ENCODE peak calls at places on chromosomes 7 and 10, in eight cellular contexts. M is colonic mucosa, T is body of pancreas, E is right atrium auricular region, Q is mucosa of descending colon, L is IMR-90, X is K562, O is stomach. U is an unnamed sample.

GRCh38 chr7:15303357-15303756 is 258.5 kb downstream of the AGMO start:
- DNase-seq in M (no peak), T (no peak), E (no peak), Q (no peak), L (no peak), X (no peak), O (no peak), U (no peak)

GRCh38 chr7:102198557-102198956 is 88.1 kb upstream of the SH2B2 start:
- DNase-seq in M (no peak), T (no peak), E (no peak), Q (no peak), L (no peak), X (no peak), O (no peak), U (no peak)

GRCh38 chr7:83001362-83002040 is 161.2 kb downstream of the PCLO start:
- DNase-seq in M (no peak), T (no peak), E (no peak), Q (no peak), L (no peak), X (no peak), O (no peak), U (no peak)

GRCh38 chr10:69224862-69225657 is 4.9 kb downstream of the HKDC1 start:
- DNase-seq in M (no peak), T (no peak), E (no peak), Q (no peak), L (no peak), X (no peak), O (no peak), U (no peak)

GRCh38 chr7:5665106-5666025 is 116.1 kb downstream of the RNF216 start:
- DNase-seq in M (peak; percentile 86), T (peak; percentile 73), E (peak; percentile 82), Q (peak; percentile 90), L (peak; percentile 76), X (peak; percentile 88), O (peak; percentile 70), U (peak; percentile 77)

GRCh38 chr7:21844742-21845141 is 101.0 kb downstream of the CDCA7L start:
- DNase-seq in M (no peak), T (no peak), E (no peak), Q (no peak), L (no peak), X (no peak), O (no peak), U (no peak)

GRCh38 chr10:73591935-73592699 is 975 bp upstream of the USP54 start:
- DNase-seq in M (peak; percentile 93), T (peak; percentile 81), E (peak; percentile 65), Q (peak; percentile 91), L (no peak), X (peak; percentile 83), O (peak; percentile 62), U (peak; percentile 63)

GRCh38 chr10:18583575-18584270 is 67.7 kb downstream of the NSUN6 start:
- DNase-seq in M (no peak), T (no peak), E (no peak), Q (no peak), L (no peak), X (peak; percentile 11), O (no peak), U (no peak)

GRCh38 chr10:132281915-132282666 is 25.7 kb downstream of the STK32C start:
- DNase-seq in M (no peak), T (no peak), E (no peak), Q (no peak), L (no peak), X (no peak), O (no peak), U (peak; percentile 29)

GRCh38 chr10:70300908-70301597 is 17.2 kb upstream of the NPFFR1 start:
- DNase-seq in M (no peak), T (no peak), E (no peak), Q (no peak), L (no peak), X (no peak), O (no peak), U (no peak)

GRCh38 chr7:12865593-12865992 is 178.2 kb downstream of the ARL4A start:
- DNase-seq in M (no peak), T (no peak), E (no peak), Q (no peak), L (no peak), X (no peak), O (no peak), U (no peak)

GRCh38 chr10:69807122-69807521 is 5.4 kb downstream of the COL13A1 start:
- DNase-seq in M (no peak), T (no peak), E (no peak), Q (no peak), L (peak; percentile 84), X (no peak), O (no peak), U (no peak)

GRCh38 chr7:101948650-101949049 is 131.2 kb downstream of the CUX1 start:
- DNase-seq in M (no peak), T (no peak), E (no peak), Q (no peak), L (no peak), X (no peak), O (no peak), U (no peak)

GRCh38 chr10:22436893-22437619 is 91.8 kb downstream of the SPAG6 start:
- DNase-seq in M (peak; percentile 88), T (peak; percentile 87), E (peak; percentile 90), Q (peak; percentile 95), L (peak; percentile 89), X (no peak), O (peak; percentile 91), U (peak; percentile 87)

GRCh38 chr10:69010151-69010640 is 21.6 kb downstream of the KIFBP start:
- DNase-seq in M (no peak), T (no peak), E (no peak), Q (no peak), L (peak; percentile 26), X (no peak), O (no peak), U (no peak)

GRCh38 chr7:42493436-42494198 is 256.6 kb upstream of the GLI3 start:
- DNase-seq in M (peak; percentile 63), T (peak; percentile 41), E (peak; percentile 80), Q (peak; percentile 57), L (peak; percentile 76), X (peak; percentile 45), O (peak; percentile 40), U (no peak)

GRCh38 chr10:101284171-101285092 is 55.2 kb upstream of the LBX1 start:
- DNase-seq in M (no peak), T (no peak), E (no peak), Q (no peak), L (no peak), X (no peak), O (no peak), U (no peak)

GRCh38 chr7:139853576-139854511 is 24.8 kb downstream of the TBXAS1 start:
- DNase-seq in M (peak; percentile 19), T (no peak), E (peak; percentile 83), Q (no peak), L (peak; percentile 83), X (peak; percentile 53), O (peak; percentile 39), U (no peak)

DNA sequence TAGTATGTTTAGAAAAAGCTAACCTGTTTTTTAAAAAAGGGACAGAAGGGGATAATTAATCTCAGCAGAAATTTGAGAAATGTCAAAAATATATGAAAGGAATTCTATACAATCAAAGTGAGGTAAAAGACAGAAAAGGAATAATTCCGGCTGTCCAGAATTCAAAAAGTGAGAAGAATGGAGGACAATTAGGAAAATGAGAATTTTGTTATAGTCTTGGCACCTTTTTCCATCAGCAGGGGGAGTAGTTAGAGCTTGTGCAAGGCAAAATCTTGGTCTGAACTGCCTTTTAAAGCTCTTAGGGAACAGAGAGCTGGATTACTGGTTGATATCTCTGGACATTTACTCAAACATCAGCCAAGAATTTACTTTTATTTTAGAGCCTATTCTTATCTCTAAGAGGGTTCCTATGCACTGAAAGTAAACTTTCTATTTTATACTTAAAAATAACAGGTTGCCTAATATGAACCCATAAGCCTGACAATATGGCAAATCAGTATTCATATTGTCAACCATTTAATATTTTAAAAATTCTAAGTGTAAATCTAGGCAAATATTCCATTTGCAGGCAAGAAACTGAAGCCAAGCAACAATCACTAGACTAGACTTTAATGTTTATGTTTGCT is 185.6 kb downstream of the ANK3 start:
- DNase-seq in M (no peak), T (no peak), E (no peak), Q (peak; percentile 40), L (peak; percentile 54), X (peak; percentile 62), O (no peak), U (no peak)
- TF ChIP-seq CTCF in M (peak; percentile 21), T (peak; percentile 53), E (no peak), Q (peak; percentile 20), L (peak; percentile 62), X (peak; percentile 58), O (no peak), U (peak; percentile 77)

DNA sequence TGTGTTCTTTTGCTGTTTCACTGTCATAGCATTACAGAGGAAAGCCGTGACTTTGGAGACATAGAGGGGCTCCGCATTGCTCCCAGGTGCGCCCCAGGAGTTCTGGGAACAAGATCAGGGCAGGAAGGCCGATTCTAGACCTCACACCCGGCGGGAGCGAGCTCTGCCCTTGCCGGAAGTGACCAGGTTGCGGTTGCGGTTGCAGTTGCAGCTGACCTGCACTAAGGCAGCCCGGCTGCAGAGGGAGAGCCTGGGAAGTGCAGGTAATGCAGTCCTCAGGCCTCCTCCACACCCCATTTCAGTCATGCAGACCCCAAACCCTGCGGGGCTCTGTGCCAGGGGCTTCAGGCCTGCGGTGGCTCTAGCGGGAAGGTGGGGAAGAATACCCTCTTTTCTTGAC is 130.0 kb upstream of the LANCL2 start:
- DNase-seq in M (peak; percentile 14), T (no peak), E (peak; percentile 43), Q (no peak), L (no peak), X (no peak), O (no peak), U (no peak)
- H3K4me3 ChIP-seq in M (no peak overlapping the region), T (no peak overlapping the region), E (no peak overlapping the region), Q (no peak overlapping the region), L (no peak overlapping the region), X (no peak overlapping the region), O (no peak overlapping the region), U (no peak overlapping the region)

GRCh38 chr10:3777876-3778707 is 6.9 kb downstream of the KLF6 start:
- DNase-seq in M (no peak), T (no peak), E (no peak), Q (no peak), L (peak; percentile 16), X (no peak), O (no peak), U (no peak)

GRCh38 chr10:3775671-3776551 is 9.1 kb downstream of the KLF6 start:
- DNase-seq in M (no peak), T (peak; percentile 42), E (no peak), Q (no peak), L (peak; percentile 67), X (no peak), O (no peak), U (no peak)

GRCh38 chr10:3774814-3775670 is 10.0 kb downstream of the KLF6 start:
- DNase-seq in M (no peak), T (no peak), E (no peak), Q (no peak), L (peak; percentile 91), X (peak; percentile 69), O (no peak), U (no peak)

GRCh38 chr10:3778708-3779108 is 6.3 kb downstream of the KLF6 start:
- DNase-seq in M (peak; percentile 16), T (no peak), E (no peak), Q (no peak), L (peak; percentile 12), X (no peak), O (no peak), U (no peak)

GRCh38 chr10:3776796-3777571 is 8.0 kb downstream of the KLF6 start:
- DNase-seq in M (peak; percentile 78), T (peak; percentile 82), E (no peak), Q (peak; percentile 87), L (peak; percentile 94), X (peak; percentile 55), O (peak; percentile 71), U (no peak)
- H3K4me1 ChIP-seq in M (peaks cover 14% of the 10 kb centered on the region), T (peaks cover 57% of the 10 kb centered on the region), E (no peaks in the 10 kb centered on the region), Q (peaks cover 52% of the 10 kb centered on the region), L (peaks cover 32% of the 10 kb centered on the region), X (peaks cover 13% of the 10 kb centered on the region), O (peaks cover 53% of the 10 kb centered on the region), U (peaks cover 5% of the 10 kb centered on the region)

GRCh38 chr10:5818048-5818331 is 4.8 kb upstream of the GDI2 start:
- DNase-seq in M (no peak), T (no peak), E (no peak), Q (no peak), L (no peak), X (no peak), O (no peak), U (no peak)
- TF ChIP-seq CTCF in M (no peak), T (no peak), E (no peak), Q (no peak), L (no peak), X (no peak), O (no peak), U (no peak)